ENCODE peak calls at places on chromosomes 11 and 22, in nine cellular contexts. T is AG08395; D is anterior cingulate cortex; W is stimulated activated CD4-positive, alpha-beta T cell treated with anti-CD3 and anti-CD28 coated beads, Interleukin-15, amount 100 ng/mL, for 1 hour; I is heart right ventricle; E is SK-N-SH; S is naive thymus-derived CD8-positive, alpha-beta T cell; A is NCI-H774; R is pancreas. J is an unnamed sample.

GRCh38 chr11:129115652-129116585 is 76.2 kb downstream of the ARHGAP32 start:
- DNase-seq in T (peak; percentile 48), D (no peak), W (no peak), I (no peak), E (no peak), S (no peak), A (no peak), R (no peak), J (no peak)

GRCh38 chr11:117220568-117220967 is 11.3 kb downstream of the PCSK7 start:
- DNase-seq in T (no peak), D (peak; percentile 69), W (no peak), I (peak; percentile 81), E (no peak), S (no peak), A (no peak), R (peak; percentile 78), J (peak; percentile 64)

GRCh38 chr22:22359465-22359864 is 114.9 kb downstream of the VPREB1 start:
- DNase-seq in T (no peak), D (no peak), W (no peak), I (no peak), E (no peak), S (no peak), A (no peak), R (no peak), J (no peak)

GRCh38 chr22:20782083-20782482 is 8.2 kb downstream of the SERPIND1 start:
- DNase-seq in T (no peak), D (no peak), W (no peak), I (no peak), E (no peak), S (no peak), A (no peak), R (no peak), J (no peak)

GRCh38 chr22:37503850-37504249 is 15.4 kb downstream of the CARD10 start:
- DNase-seq in T (peak; percentile 27), D (no peak), W (no peak), I (no peak), E (no peak), S (no peak), A (no peak), R (no peak), J (no peak)

GRCh38 chr11:12213920-12214319 is 103.5 kb downstream of the MICAL2 start:
- DNase-seq in T (no peak), D (no peak), W (no peak), I (no peak), E (no peak), S (no peak), A (no peak), R (no peak), J (no peak)

GRCh38 chr11:58654908-58655296 is 32.4 kb downstream of the CNTF start:
- DNase-seq in T (no peak), D (no peak), W (no peak), I (no peak), E (no peak), S (no peak), A (no peak), R (no peak), J (no peak)

GRCh38 chr22:35620624-35621245 is 3.6 kb upstream of the MB start:
- DNase-seq in T (peak; percentile 69), D (no peak), W (no peak), I (peak; percentile 74), E (peak; percentile 77), S (no peak), A (no peak), R (no peak), J (no peak)

GRCh38 chr11:68863553-68864265 is 22.0 kb upstream of the CPT1A start:
- DNase-seq in T (no peak), D (no peak), W (no peak), I (no peak), E (no peak), S (no peak), A (no peak), R (no peak), J (no peak)

J was measured in ovary.